ENCODE peak calls at places on chromosomes 11 and 22, in seven cellular contexts. F is heart left ventricle, X is H1, Z is prostate gland, L is stomach, Q is lower lobe of right lung, D is body of pancreas. W is an unnamed sample. For H3K4me1, the result is how much of the 10 kb centered on the place peaks cover.

GRCh38 chr11:45653277-45653676 is 12.1 kb downstream of the CHST1 start:
- DNase-seq in Q (no peak), D (no peak), F (no peak), L (no peak), X (no peak), Z (no peak), W (no peak)

GRCh38 chr11:93054881-93055280 is 85.4 kb downstream of the MTNR1B start:
- DNase-seq in X (no peak), F (no peak), Q (no peak), L (no peak), D (no peak), Z (no peak), W (no peak)

GRCh38 chr22:35399678-35400334 is at the start of gene MCM5:
- DNase-seq in X (peak), F (peak), Q (peak), D (peak), Z (peak), L (peak), W (peak)

GRCh38 chr11:8826145-8826786 is 84.7 kb upstream of the AKIP1 start:
- DNase-seq in Z (no peak), F (no peak), X (no peak), L (no peak), D (no peak), Q (no peak), W (no peak)

GRCh38 chr11:119780264-119780953 is 51.4 kb upstream of the NECTIN1 start:
- DNase-seq in F (peak), L (no peak), Q (peak), Z (no peak), X (no peak), D (no peak), W (no peak)

GRCh38 chr11:85694385-85694980 is 8.5 kb upstream of the CCDC89 start:
- DNase-seq in X (no peak), L (no peak), Q (no peak), F (no peak), Z (no peak), D (no peak), W (no peak)

GRCh38 chr11:64852804-64853520 is 8.5 kb upstream of the CDC42BPG start:
- DNase-seq in X (no peak), F (no peak), Z (no peak), Q (no peak), D (no peak), L (no peak), W (no peak)

GRCh38 chr22:44755956-44756361 is 3.6 kb downstream of the ARHGAP8 start:
- DNase-seq in D (peak), X (no peak), F (no peak), Q (no peak), Z (peak), L (peak), W (no peak)

GRCh38 chr11:126480410-126481302 is 125.2 kb downstream of the ST3GAL4 start:
- DNase-seq in D (peak), Z (peak), F (peak), L (peak), Q (peak), X (peak), W (peak)

GRCh38 chr11:133163463-133164419 is 368.6 kb downstream of the OPCML start:
- DNase-seq in L (no peak), Z (peak), X (no peak), D (peak), Q (no peak), F (no peak), W (no peak)

GRCh38 chr11:76665172-76665571 is 5.4 kb downstream of the LRRC32 start:
- DNase-seq in X (no peak), Q (no peak), D (no peak), F (peak), Z (no peak), L (no peak), W (no peak)

GRCh38 chr11:967995-968751 is 42.5 kb downstream of the AP2A2 start:
- DNase-seq in Q (no peak), L (no peak), X (no peak), D (no peak), F (no peak), Z (no peak), W (no peak)

GRCh38 chr11:131580466-131580865 is 210.1 kb downstream of the NTM start:
- DNase-seq in L (no peak), X (no peak), Z (no peak), Q (no peak), F (no peak), D (no peak), W (no peak)

GRCh38 chr11:18792827-18793226 is 1.2 kb upstream of the PTPN5 start:
- DNase-seq in F (no peak), L (no peak), Z (no peak), X (no peak), D (no peak), Q (no peak), W (no peak)

DNA sequence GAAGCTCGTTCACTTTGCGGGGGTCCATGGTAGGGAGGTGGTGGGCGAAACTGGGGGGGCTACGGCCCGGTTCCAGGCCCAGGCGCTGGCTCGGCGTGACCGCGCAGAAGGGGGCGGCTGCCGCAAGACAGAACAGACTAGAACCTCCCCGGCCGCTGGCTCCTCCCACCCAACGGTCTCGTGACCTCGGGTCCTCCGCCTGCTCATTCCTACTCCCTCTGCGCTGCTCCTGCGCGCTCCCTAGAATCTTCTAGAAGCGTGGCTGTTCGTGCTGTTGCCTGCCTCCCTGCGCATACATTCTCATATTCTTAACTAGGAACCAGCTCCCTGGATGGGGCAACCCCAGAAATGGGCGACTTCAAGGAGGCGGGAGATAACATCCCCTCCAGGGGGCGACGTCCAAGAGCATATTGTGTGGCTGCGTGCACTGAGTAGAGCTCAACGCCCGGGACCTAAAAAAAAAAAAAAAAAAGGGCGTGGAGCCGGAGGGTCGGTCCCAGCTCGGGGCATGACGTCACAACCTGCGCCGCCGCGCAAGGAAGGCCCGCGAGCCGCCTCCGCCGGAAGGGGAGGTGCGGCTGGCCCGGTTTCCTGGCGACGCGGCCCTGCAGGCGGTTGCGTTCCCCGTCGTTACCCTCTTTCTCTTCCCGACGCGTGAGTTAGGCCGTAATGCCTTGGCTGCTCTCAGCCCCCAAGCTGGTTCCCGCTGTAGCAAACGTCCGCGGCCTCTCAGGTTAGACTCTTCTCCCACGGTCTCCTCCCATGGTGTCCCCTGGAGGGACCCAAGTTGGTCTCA is at the start of the genes ST13 and XPNPEP3:
- DNase-seq in L (peak), Z (peak), X (peak), D (peak), Q (peak), F (peak), W (peak)
- H3K4me1 ChIP-seq in L (under half), Z (under half), X (under half), D (half or more), Q (under half), F (under half), W (under half)

GRCh38 chr11:86746509-86746908 is 53.8 kb upstream of the PRSS23 start:
- DNase-seq in D (no peak), F (no peak), L (no peak), Q (no peak), X (no peak), Z (no peak), W (no peak)
- H3K4me1 ChIP-seq in D (under half), F (under half), L (under half), Q (under half), X (under half), Z (under half), W (under half)

GRCh38 chr22:38611559-38611958 is 41.6 kb upstream of the DMC1 start:
- DNase-seq in L (no peak), D (no peak), Z (no peak), F (no peak), X (no peak), Q (no peak), W (no peak)
- H3K4me1 ChIP-seq in L (under half), D (under half), Z (under half), F (under half), X (under half), Q (under half), W (under half)

GRCh38 chr22:27867114-27867957 is 51.7 kb downstream of the PITPNB start:
- DNase-seq in F (no peak), Q (no peak), Z (no peak), L (no peak), D (no peak), X (no peak), W (no peak)
- H3K4me1 ChIP-seq in F (under half), Q (under half), Z (under half), L (under half), D (half or more), X (under half), W (under half)

GRCh38 chr11:94708176-94708575 is 60.0 kb upstream of the AMOTL1 start:
- DNase-seq in D (no peak), Z (no peak), L (no peak), F (no peak), X (no peak), Q (no peak), W (no peak)

GRCh38 chr11:94706211-94706610 is 61.9 kb upstream of the AMOTL1 start:
- DNase-seq in F (peak), X (no peak), Z (peak), D (peak), L (no peak), Q (no peak), W (no peak)

GRCh38 chr11:94708642-94709041 is 59.5 kb upstream of the AMOTL1 start:
- DNase-seq in Z (peak), D (no peak), X (no peak), Q (no peak), F (no peak), L (no peak), W (no peak)

GRCh38 chr11:94702481-94702880 is 65.7 kb upstream of the AMOTL1 start:
- DNase-seq in X (no peak), L (no peak), Q (no peak), D (no peak), Z (no peak), F (no peak), W (no peak)

GRCh38 chr11:94705419-94705818 is 62.7 kb upstream of the AMOTL1 start:
- DNase-seq in Q (no peak), Z (no peak), D (peak), L (no peak), X (no peak), F (peak), W (no peak)
- H3K4me1 ChIP-seq in Q (under half), Z (under half), D (under half), L (under half), X (under half), F (under half), W (under half)

GRCh38 chr11:94793822-94794221 is 25.7 kb downstream of the AMOTL1 start:
- DNase-seq in L (no peak), F (no peak), D (no peak), Q (no peak), Z (no peak), X (no peak), W (no peak)

GRCh38 chr11:94790771-94791180 is 22.6 kb downstream of the AMOTL1 start:
- DNase-seq in F (no peak), D (no peak), X (no peak), Z (no peak), L (no peak), Q (no peak), W (no peak)

GRCh38 chr11:94792453-94792852 is 24.3 kb downstream of the AMOTL1 start:
- DNase-seq in Z (no peak), F (no peak), X (no peak), L (no peak), Q (no peak), D (no peak), W (no peak)

GRCh38 chr11:94793002-94793401 is 24.8 kb downstream of the AMOTL1 start:
- DNase-seq in L (no peak), Z (no peak), X (no peak), Q (no peak), D (no peak), F (no peak), W (no peak)

GRCh38 chr11:94791216-94791889 is 23.2 kb downstream of the AMOTL1 start:
- DNase-seq in L (no peak), Z (no peak), Q (no peak), X (no peak), D (no peak), F (no peak), W (no peak)
- H3K4me1 ChIP-seq in L (under half), Z (under half), Q (half or more), X (under half), D (half or more), F (half or more), W (under half)

GRCh38 chr11:68854273-68854958 is 12.7 kb upstream of the CPT1A start:
- DNase-seq in X (no peak), D (no peak), L (no peak), Q (no peak), Z (no peak), F (no peak), W (no peak)
- H3K4me1 ChIP-seq in X (under half), D (under half), L (under half), Q (under half), Z (under half), F (under half), W (under half)

W was measured in CD8-positive, alpha-beta memory T cell.